ENCODE peak calls at places on chromosomes 12 and 14, in four cellular contexts. Y is SK-N-SH, W is HCT116, V is K562. B is an unnamed sample.

GRCh38 chr12:61654698-61655097 is 605.5 kb upstream of the USP15 start:
- DNase-seq in Y (no peak), V (no peak), W (peak; percentile 13), B (peak; percentile 7)

GRCh38 chr12:106078358-106079025 is 60.3 kb downstream of the NUAK1 start:
- DNase-seq in W (no peak), Y (no peak), V (no peak), B (no peak)

GRCh38 chr14:41668346-41668745 is 61.7 kb downstream of the LRFN5 start:
- DNase-seq in W (no peak), Y (no peak), V (no peak), B (no peak)

GRCh38 chr12:104410786-104411185 is 46.0 kb upstream of the CHST11 start:
- DNase-seq in W (no peak), Y (no peak), V (no peak), B (no peak)

GRCh38 chr14:100534528-100535286 is 52.5 kb downstream of the BEGAIN start:
- DNase-seq in Y (peak; percentile 52), V (no peak), W (no peak), B (no peak)

GRCh38 chr12:3574986-3575385 is 84.0 kb downstream of the PRMT8 start:
- DNase-seq in V (no peak), Y (no peak), W (no peak), B (no peak)

GRCh38 chr12:123971770-123972447 is 722 bp downstream of the CCDC92 start:
- DNase-seq in V (peak; percentile 52), W (no peak), Y (peak; percentile 69), B (peak; percentile 58)

GRCh38 chr12:6554990-6555691 is 701 bp downstream of the IFFO1 start:
- DNase-seq in W (no peak), Y (peak; percentile 77), V (no peak), B (no peak)

GRCh38 chr14:91372680-91373495 is 44.7 kb downstream of the CCDC88C start:
- DNase-seq in Y (peak; percentile 70), W (no peak), V (no peak), B (no peak)

GRCh38 chr12:7130791-7131501 is 775 bp downstream of the CLSTN3 start:
- DNase-seq in Y (peak; percentile 78), W (no peak), V (peak; percentile 56), B (no peak)

GRCh38 chr12:113305281-113305856 is 29.5 kb downstream of the SLC8B1 start:
- DNase-seq in Y (no peak), V (no peak), W (no peak), B (no peak)

GRCh38 chr14:62792578-62792977 is 252.7 kb downstream of the KCNH5 start:
- DNase-seq in Y (no peak), V (no peak), W (no peak), B (no peak)

GRCh38 chr14:62800577-62800976 is 244.7 kb downstream of the KCNH5 start:
- DNase-seq in W (no peak), Y (no peak), V (no peak), B (no peak)

GRCh38 chr14:62796431-62796830 is 248.8 kb downstream of the KCNH5 start:
- DNase-seq in Y (no peak), W (no peak), V (no peak), B (no peak)
- TF ChIP-seq ELF1 in Y (no peak), W (no peak), V (no peak), B (no peak)

DNA sequence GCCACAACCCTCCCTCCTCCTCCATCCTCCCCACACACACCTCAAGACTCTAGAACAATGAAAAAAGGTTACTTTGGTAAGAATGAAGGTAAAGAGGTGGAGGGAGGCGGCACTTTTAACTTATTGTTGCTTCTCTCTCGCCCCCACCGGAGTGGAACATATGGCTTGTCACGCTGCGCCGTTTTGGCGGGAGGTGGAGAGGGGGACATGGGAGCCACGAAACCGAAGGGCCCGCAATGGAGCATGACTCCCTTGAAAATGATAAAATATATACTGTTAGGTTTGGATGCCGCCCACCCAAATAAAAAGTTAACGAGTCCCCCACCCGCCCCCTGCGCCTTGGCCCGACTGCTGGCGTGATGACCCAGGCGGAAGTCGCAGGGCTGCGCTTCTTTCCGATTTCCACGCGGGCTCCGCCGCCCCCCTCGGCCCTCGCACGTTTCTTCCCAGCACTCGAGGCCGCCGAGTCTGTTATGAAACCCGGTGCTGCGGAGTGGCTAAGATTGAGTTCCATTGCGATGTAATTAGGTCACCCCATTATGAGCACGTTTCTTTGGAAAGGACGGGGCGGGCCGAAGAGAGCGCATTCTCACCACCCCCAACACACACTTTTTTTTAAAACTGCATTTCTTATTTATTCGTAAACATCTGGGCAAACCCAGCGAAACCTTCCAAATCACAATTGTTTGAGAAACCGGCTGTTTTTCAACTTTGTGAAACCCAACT is 1.4 kb upstream of the ZFP36L1 start:
- DNase-seq in W (no peak), Y (peak; percentile 60), V (peak; percentile 65), B (peak; percentile 74)
- TF ChIP-seq ELF1 in W (no peak), Y (no peak), V (peak; percentile 61), B (peak; percentile 63)

GRCh38 chr12:87274594-87275245 is 754.5 kb downstream of the C12orf50 start:
- DNase-seq in Y (peak; percentile 17), V (no peak), W (peak; percentile 19), B (no peak)

GRCh38 chr12:87280893-87281292 is 748.3 kb downstream of the C12orf50 start:
- DNase-seq in Y (no peak), V (no peak), W (no peak), B (no peak)

GRCh38 chr12:87283111-87283510 is 746.1 kb downstream of the C12orf50 start:
- DNase-seq in W (no peak), Y (no peak), V (no peak), B (no peak)

DNA sequence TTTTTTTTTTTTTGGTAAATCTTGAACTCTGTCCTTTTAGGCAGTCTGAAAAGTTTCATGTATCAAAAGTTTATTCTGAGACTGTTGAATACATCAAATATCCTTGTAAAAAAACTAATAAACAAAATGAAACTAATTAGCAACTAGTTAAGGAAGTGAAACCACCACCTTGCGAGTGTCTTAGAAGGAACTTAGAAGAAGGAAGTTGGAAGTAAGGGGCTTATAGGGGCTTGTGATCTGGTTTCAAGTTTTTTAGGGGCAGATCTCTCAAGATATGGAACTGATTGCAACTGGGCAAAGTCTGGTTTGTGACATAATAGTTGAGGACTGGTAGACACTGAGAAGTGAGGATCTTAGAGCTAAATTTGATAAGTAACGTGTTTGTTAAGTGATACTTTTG is 748.8 kb downstream of the C12orf50 start:
- DNase-seq in W (no peak), Y (no peak), V (no peak), B (no peak)
- TF ChIP-seq ELF1 in W (no peak), Y (no peak), V (no peak), B (no peak)

GRCh38 chr12:77102691-77103090 is 37.3 kb upstream of the E2F7 start:
- DNase-seq in V (no peak), Y (no peak), W (peak; percentile 19), B (no peak)
- TF ChIP-seq ELF1 in V (no peak), Y (no peak), W (no peak), B (no peak)

B was measured in HepG2.